ENCODE peak calls at places on chromosomes 11 and 22, in four cellular contexts. Z is CD8-positive, alpha-beta T cell; E is cardiac muscle cell; V is AG08396. U is an unnamed sample.

GRCh38 chr11:66789097-66789890 is 53.9 kb upstream of the RCE1 start:
- DNase-seq in Z (no peak), E (no peak), V (no peak), U (no peak)

GRCh38 chr22:35961480-35961902 is 67.1 kb downstream of the RBFOX2 start:
- DNase-seq in Z (no peak), E (peak; percentile 45), V (peak; percentile 71), U (no peak)

GRCh38 chr22:24289138-24289537 is 18.5 kb downstream of the SPECC1L start:
- DNase-seq in Z (no peak), E (peak; percentile 23), V (peak; percentile 64), U (no peak)

GRCh38 chr11:5666396-5666780 is 18.5 kb downstream of the TRIM5 start:
- DNase-seq in Z (no peak), E (no peak), V (no peak), U (no peak)

GRCh38 chr22:46057762-46058420 is 80.9 kb upstream of the WNT7B start:
- DNase-seq in Z (no peak), E (no peak), V (peak; percentile 76), U (peak; percentile 71)

GRCh38 chr11:43508511-43508918 is 149.8 kb downstream of the TTC17 start:
- DNase-seq in Z (no peak), E (no peak), V (no peak), U (no peak)

GRCh38 chr11:83863272-83863671 is 577.1 kb upstream of the CCDC90B start:
- DNase-seq in Z (no peak), E (no peak), V (no peak), U (no peak)

GRCh38 chr11:68312117-68312779 is at the start of gene LRP5:
- DNase-seq in Z (no peak), E (peak; percentile 71), V (peak; percentile 84), U (peak; percentile 57)

GRCh38 chr11:3159296-3160190 is 5.6 kb downstream of the OSBPL5 start:
- DNase-seq in Z (no peak), E (peak; percentile 60), V (no peak), U (peak; percentile 66)

GRCh38 chr22:35921777-35922176 is 106.8 kb downstream of the RBFOX2 start:
- DNase-seq in Z (peak; percentile 7), E (peak; percentile 81), V (peak; percentile 64), U (no peak)

GRCh38 chr22:39214383-39215069 is 30.3 kb downstream of the PDGFB start:
- DNase-seq in Z (no peak), E (no peak), V (peak; percentile 45), U (no peak)

GRCh38 chr11:133964946-133965632 is 8.3 kb upstream of the IGSF9B start:
- DNase-seq in Z (no peak), E (no peak), V (peak; percentile 42), U (peak; percentile 66)

GRCh38 chr22:48138855-48139254 is 1376.4 kb downstream of the TBC1D22A start:
- DNase-seq in Z (no peak), E (no peak), V (no peak), U (no peak)